ENCODE peak calls at places on chromosome 1, in four cellular contexts. T, A, Y and V are unnamed samples.

GRCh38 chr1:159040206-159040605 is 30.5 kb downstream of the IFI16 start:
- DNase-seq in T (no peak), A (no peak), Y (no peak), V (no peak)

GRCh38 chr1:26538480-26539412 is 9.2 kb downstream of the RPS6KA1 start:
- DNase-seq in T (peak), A (peak), Y (peak), V (peak)

GRCh38 chr1:247332901-247333361 is 1.3 kb upstream of the ZNF496 start:
- DNase-seq in T (no peak), A (peak), Y (no peak), V (no peak)

GRCh38 chr1:14597343-14598006 is 1.0 kb upstream of the KAZN start:
- DNase-seq in T (no peak), A (no peak), Y (no peak), V (no peak)

GRCh38 chr1:243926803-243927245 is 76.8 kb upstream of the AKT3 start:
- DNase-seq in T (peak), A (no peak), Y (no peak), V (peak)

GRCh38 chr1:109931189-109931672 is 20.6 kb downstream of the CSF1 start:
- DNase-seq in T (no peak), A (peak), Y (peak), V (peak)

GRCh38 chr1:243407284-243408018 is 151.6 kb downstream of the SDCCAG8 start:
- DNase-seq in T (no peak), A (no peak), Y (no peak), V (no peak)

GRCh38 chr1:109787845-109788605 is 24.3 kb upstream of the EPS8L3 start:
- DNase-seq in T (no peak), A (no peak), Y (no peak), V (no peak)

GRCh38 chr1:184851822-184852746 is 97.4 kb upstream of the EDEM3 start:
- DNase-seq in T (no peak), A (no peak), Y (no peak), V (no peak)

GRCh38 chr1:85692730-85693314 is 15.4 kb downstream of the ZNHIT6 start:
- DNase-seq in T (peak), A (no peak), Y (peak), V (peak)

GRCh38 chr1:247298701-247299100 is 33.0 kb downstream of the ZNF496 start:
- DNase-seq in T (no peak), A (no peak), Y (no peak), V (no peak)

GRCh38 chr1:156994277-156994676 is 51.3 kb downstream of the ARHGEF11 start:
- DNase-seq in T (no peak), A (no peak), Y (no peak), V (no peak)

GRCh38 chr1:20666804-20667203 is 5.6 kb upstream of the DDOST start:
- DNase-seq in T (no peak), A (peak), Y (no peak), V (peak)

GRCh38 chr1:65425697-65426096 is 5.2 kb downstream of the LEPR start:
- DNase-seq in T (peak), A (no peak), Y (peak), V (no peak)

GRCh38 chr1:208107817-208108608 is 136.2 kb downstream of the PLXNA2 start:
- DNase-seq in T (no peak), A (no peak), Y (no peak), V (no peak)

GRCh38 chr1:240258910-240259309 is 167.2 kb downstream of the FMN2 start:
- DNase-seq in T (no peak), A (no peak), Y (no peak), V (no peak)

GRCh38 chr1:53766766-53767409 is 27.9 kb upstream of the GLIS1 start:
- DNase-seq in T (no peak), A (no peak), Y (no peak), V (no peak)

GRCh38 chr1:196897158-196897828 is 9.4 kb downstream of the CFHR4 start:
- DNase-seq in T (no peak), A (no peak), Y (no peak), V (no peak)

GRCh38 chr1:225712391-225712790 is 59.5 kb upstream of the ENAH start:
- DNase-seq in T (no peak), A (no peak), Y (no peak), V (no peak)

GRCh38 chr1:208184993-208185703 is 59.0 kb downstream of the PLXNA2 start:
- DNase-seq in T (no peak), A (no peak), Y (no peak), V (no peak)

GRCh38 chr1:151158751-151159251 is 2.4 kb downstream of the TNFAIP8L2 start:
- DNase-seq in T (no peak), A (no peak), Y (no peak), V (no peak)

GRCh38 chr1:21622466-21623315 is 46.5 kb downstream of the RAP1GAP start:
- DNase-seq in T (no peak), A (peak), Y (no peak), V (no peak)

GRCh38 chr1:162302660-162303344 is 73.9 kb downstream of the SPATA46 start:
- DNase-seq in T (no peak), A (no peak), Y (no peak), V (no peak)

GRCh38 chr1:176515310-176515709 is 52.3 kb downstream of the PAPPA2 start:
- DNase-seq in T (peak), A (no peak), Y (peak), V (no peak)
- TF ChIP-seq TCF7L2 in T (no peak), A (no peak), Y (no peak), V (no peak)

GRCh38 chr1:206685749-206686485 is 1.2 kb downstream of the MAPKAPK2 start:
- DNase-seq in T (no peak), A (peak), Y (peak), V (peak)
- TF ChIP-seq TCF7L2 in T (no peak), A (no peak), Y (no peak), V (no peak)

GRCh38 chr1:40266786-40267535 is 8.9 kb downstream of the ZMPSTE24 start:
- DNase-seq in T (no peak), A (no peak), Y (no peak), V (no peak)

GRCh38 chr1:40265919-40266318 is 7.9 kb downstream of the ZMPSTE24 start:
- DNase-seq in T (no peak), A (no peak), Y (no peak), V (no peak)

GRCh38 chr1:40267767-40268187 is 9.7 kb downstream of the ZMPSTE24 start:
- DNase-seq in T (no peak), A (no peak), Y (no peak), V (no peak)

GRCh38 chr1:40265298-40265697 is 7.3 kb downstream of the ZMPSTE24 start:
- DNase-seq in T (no peak), A (no peak), Y (no peak), V (no peak)

GRCh38 chr1:40264354-40264781 is 6.3 kb downstream of the ZMPSTE24 start:
- DNase-seq in T (no peak), A (no peak), Y (no peak), V (no peak)
- TF ChIP-seq TCF7L2 in T (no peak), A (no peak), Y (no peak), V (no peak)

DNA sequence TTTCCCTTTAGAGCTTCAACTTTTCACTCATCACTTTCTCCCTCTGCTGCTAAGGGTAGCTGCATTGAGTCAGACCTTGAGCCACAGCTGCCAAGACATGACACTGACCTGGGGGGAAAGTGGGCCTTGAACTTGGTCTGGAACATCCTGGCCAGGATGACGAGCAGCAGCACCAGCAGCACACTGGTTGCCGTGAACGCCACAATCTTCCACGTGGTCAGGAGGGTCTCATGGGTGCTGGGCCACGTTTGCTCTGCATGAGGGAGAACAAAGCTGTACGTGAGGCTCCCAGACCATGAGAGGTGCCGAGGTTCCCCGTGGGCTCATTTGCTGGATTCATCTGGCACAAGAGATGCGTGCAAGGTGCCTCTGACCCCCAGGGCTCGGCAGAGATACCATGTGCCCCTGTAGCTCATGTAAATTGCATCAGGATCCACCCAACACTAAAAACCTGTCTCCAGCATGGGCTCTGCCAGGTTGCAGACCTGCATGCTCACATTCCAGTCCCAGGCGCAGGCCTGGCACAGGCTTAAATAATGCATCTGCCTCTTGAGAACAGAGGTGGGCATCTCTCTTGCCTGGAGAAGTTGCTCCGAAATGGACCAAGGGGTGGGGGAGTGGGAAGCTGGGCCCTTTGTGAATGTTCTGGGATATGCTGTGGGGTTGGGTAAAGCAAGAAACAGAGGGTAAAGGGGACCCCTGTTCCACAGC is 84.6 kb upstream of the TLR5 start:
- DNase-seq in T (no peak), A (no peak), Y (no peak), V (no peak)
- TF ChIP-seq TCF7L2 in T (no peak), A (no peak), Y (no peak), V (no peak)

GRCh38 chr1:7585216-7585907 is 185.7 kb upstream of the VAMP3 start:
- DNase-seq in T (no peak), A (no peak), Y (no peak), V (no peak)
- TF ChIP-seq TCF7L2 in T (no peak), A (no peak), Y (no peak), V (no peak)

DNA sequence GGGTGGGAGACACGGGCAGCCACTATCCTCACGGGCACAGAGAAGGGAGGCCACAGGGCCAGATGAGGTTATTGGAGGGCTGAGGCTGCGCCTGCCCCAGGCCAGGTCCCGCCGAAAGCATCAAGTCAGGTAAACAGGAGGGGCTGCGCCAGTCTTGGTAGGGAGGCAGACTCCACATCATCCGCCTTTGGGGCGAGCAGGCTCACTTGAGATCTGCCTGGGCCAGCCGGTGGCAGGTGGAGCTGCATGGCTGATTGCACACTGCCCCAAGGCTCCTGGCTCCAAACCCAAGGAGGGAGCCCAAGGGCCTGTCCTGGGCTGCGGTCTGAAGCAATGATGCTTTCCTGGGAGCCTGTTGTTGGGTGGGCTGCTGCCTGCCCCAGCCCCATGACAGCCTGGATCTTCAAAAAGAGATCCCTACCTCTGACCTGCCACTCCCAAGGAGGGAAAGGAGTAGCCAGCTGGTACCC is 4.6 kb downstream of the SMIM1 start:
- DNase-seq in T (no peak), A (no peak), Y (no peak), V (no peak)
- TF ChIP-seq TCF7L2 in T (no peak), A (no peak), Y (no peak), V (no peak)